ENCODE peak calls at places on chromosomes 16 and 17, in five cellular contexts. V, C, S, M and N are unnamed samples.
A peak's percentile ranks its signal among the peaks of the same experiment; 100 is the strongest.

GRCh38 chr16:78005881-78006280 is 16.5 kb upstream of the CLEC3A start:
- DNase-seq in V (no peak), C (peak; percentile 24), S (no peak), M (peak; percentile 44), N (no peak)

GRCh38 chr16:74999208-74999682 is 421 bp downstream of the ZNRF1 start:
- DNase-seq in V (peak; percentile 28), C (no peak), S (peak; percentile 11), M (peak; percentile 24), N (peak; percentile 48)

GRCh38 chr17:56313201-56313600 is 159.9 kb downstream of the ANKFN1 start:
- DNase-seq in V (no peak), C (no peak), S (no peak), M (no peak), N (no peak)

GRCh38 chr17:31579265-31579664 is 187.8 kb downstream of the RAB11FIP4 start:
- DNase-seq in V (no peak), C (no peak), S (peak; percentile 44), M (no peak), N (no peak)

GRCh38 chr17:63431939-63432804 is 13.9 kb downstream of the CYB561 start:
- DNase-seq in V (no peak), C (no peak), S (peak; percentile 46), M (no peak), N (no peak)

GRCh38 chr17:40646791-40647548 is 648 bp downstream of the SMARCE1 start:
- DNase-seq in V (peak; percentile 57), C (peak; percentile 62), S (peak; percentile 17), M (peak; percentile 72), N (peak; percentile 58)

GRCh38 chr17:50482110-50482509 is 3.5 kb downstream of the RSAD1 start:
- DNase-seq in V (no peak), C (no peak), S (no peak), M (no peak), N (no peak)

GRCh38 chr16:83200005-83200779 is 573.4 kb downstream of the CDH13 start:
- DNase-seq in V (no peak), C (peak; percentile 43), S (peak; percentile 48), M (no peak), N (no peak)

GRCh38 chr17:3657588-3657869 is 10.8 kb downstream of the TAX1BP3 start:
- DNase-seq in V (no peak), C (no peak), S (no peak), M (no peak), N (no peak)

GRCh38 chr16:68037820-68038597 is 14.9 kb downstream of the DUS2 start:
- DNase-seq in V (no peak), C (no peak), S (no peak), M (peak; percentile 60), N (no peak)

GRCh38 chr17:4187076-4187475 is 44.1 kb downstream of the CYB5D2 start:
- DNase-seq in V (no peak), C (peak; percentile 20), S (no peak), M (no peak), N (no peak)